ENCODE peak calls at places on chromosomes 4 and X, in ten cellular contexts. S is IMR-90, Z is heart right ventricle, P is HCT116, L is A549, M is thoracic aorta, F is cardiac muscle cell, V is dorsolateral prefrontal cortex, H is left lung, W is thyroid gland. I is an unnamed sample.

GRCh38 chr4:113278324-113278934 is 229.0 kb downstream of the ANK2 start:
- DNase-seq in S (peak), Z (peak), P (peak), L (peak), M (no peak), F (peak), V (peak), H (no peak), W (peak), I (no peak)

GRCh38 chrX:70231666-70232065 is 2.8 kb upstream of the AWAT1 start:
- DNase-seq in S (no peak), Z (no peak), P (no peak), L (no peak), M (no peak), F (peak), V (no peak), H (no peak), W (no peak), I (no peak)

GRCh38 chr4:38223801-38224236 is 263.6 kb downstream of the PTTG2 start:
- DNase-seq in S (no peak), Z (no peak), P (no peak), L (no peak), M (no peak), F (no peak), V (peak), H (no peak), W (no peak), I (no peak)

GRCh38 chrX:129360175-129360574 is 163.1 kb downstream of the SMARCA1 start:
- DNase-seq in S (peak), Z (no peak), P (peak), L (peak), M (no peak), F (peak), V (no peak), H (no peak), W (peak), I (peak)

GRCh38 chr4:82499705-82500104 is 62.1 kb downstream of the TMEM150C start:
- DNase-seq in S (no peak), Z (no peak), P (no peak), L (no peak), M (no peak), F (no peak), V (no peak), H (no peak), W (no peak), I (no peak)

GRCh38 chr4:57148177-57148576 is 38.0 kb upstream of the IGFBP7 start:
- DNase-seq in S (no peak), Z (no peak), P (no peak), L (no peak), M (no peak), F (no peak), V (no peak), H (no peak), W (no peak), I (no peak)

GRCh38 chrX:39150621-39151020 is 349.4 kb downstream of the MID1IP1 start:
- DNase-seq in S (no peak), Z (no peak), P (no peak), L (no peak), M (no peak), F (no peak), V (no peak), H (no peak), W (no peak), I (no peak)

GRCh38 chr4:126647756-126648396 is 984.9 kb upstream of the INTU start:
- DNase-seq in S (peak), Z (no peak), P (no peak), L (no peak), M (no peak), F (no peak), V (no peak), H (no peak), W (peak), I (no peak)

GRCh38 chr4:25905371-25905770 is 8.6 kb upstream of the SMIM20 start:
- DNase-seq in S (no peak), Z (no peak), P (no peak), L (no peak), M (no peak), F (no peak), V (no peak), H (no peak), W (no peak), I (no peak)

GRCh38 chrX:153408871-153409351 is 2.4 kb upstream of the ZFP92 start:
- DNase-seq in S (no peak), Z (no peak), P (no peak), L (no peak), M (no peak), F (no peak), V (no peak), H (no peak), W (no peak), I (no peak)

GRCh38 chr4:158193171-158193749 is 17.0 kb upstream of the TMEM144 start:
- DNase-seq in S (peak), Z (no peak), P (peak), L (peak), M (no peak), F (peak), V (no peak), H (no peak), W (no peak), I (no peak)

GRCh38 chrX:21986596-21986995 is 45.5 kb upstream of the PHEX start:
- DNase-seq in S (peak), Z (no peak), P (no peak), L (no peak), M (no peak), F (no peak), V (no peak), H (no peak), W (no peak), I (no peak)

GRCh38 chr4:54384563-54384962 is 155.5 kb downstream of the PDGFRA start:
- DNase-seq in S (peak), Z (no peak), P (peak), L (no peak), M (no peak), F (peak), V (peak), H (no peak), W (peak), I (no peak)

GRCh38 chr4:6199344-6199921 is 916 bp downstream of the JAKMIP1 start:
- DNase-seq in S (no peak), Z (no peak), P (no peak), L (no peak), M (no peak), F (peak), V (peak), H (peak), W (no peak), I (no peak)

GRCh38 chr4:150573534-150573933 is 8.4 kb upstream of the MAB21L2 start:
- DNase-seq in S (peak), Z (no peak), P (no peak), L (no peak), M (no peak), F (no peak), V (no peak), H (no peak), W (no peak), I (no peak)

GRCh38 chr4:57214654-57215411 is 104.6 kb upstream of the IGFBP7 start:
- DNase-seq in S (no peak), Z (no peak), P (no peak), L (no peak), M (no peak), F (no peak), V (no peak), H (no peak), W (no peak), I (no peak)

GRCh38 chr4:142035556-142035955 is 399.2 kb downstream of the IL15 start:
- DNase-seq in S (peak), Z (no peak), P (no peak), L (no peak), M (no peak), F (no peak), V (no peak), H (no peak), W (no peak), I (no peak)

GRCh38 chr4:37441231-37442061 is 196.9 kb downstream of the NWD2 start:
- DNase-seq in S (no peak), Z (no peak), P (peak), L (no peak), M (no peak), F (no peak), V (no peak), H (no peak), W (no peak), I (no peak)

GRCh38 chr4:90841676-90842075 is 714.5 kb downstream of the CCSER1 start:
- DNase-seq in S (no peak), Z (no peak), P (no peak), L (no peak), M (no peak), F (no peak), V (no peak), H (no peak), W (no peak), I (no peak)

GRCh38 chrX:23525531-23525930 is 141.8 kb upstream of the PRDX4 start:
- DNase-seq in S (no peak), Z (no peak), P (no peak), L (no peak), M (no peak), F (no peak), V (no peak), H (no peak), W (no peak), I (no peak)

GRCh38 chrX:23327104-23327503 is 7.5 kb upstream of the PTCHD1 start:
- DNase-seq in S (no peak), Z (no peak), P (no peak), L (no peak), M (no peak), F (peak), V (no peak), H (no peak), W (no peak), I (no peak)

GRCh38 chr4:110622841-110623709 is at the start of gene PITX2:
- DNase-seq in S (peak), Z (peak), P (peak), L (no peak), M (no peak), F (peak), V (no peak), H (peak), W (peak), I (no peak)

GRCh38 chr4:111228396-111228795 is 605.5 kb upstream of the PITX2 start:
- DNase-seq in S (peak), Z (no peak), P (no peak), L (no peak), M (no peak), F (no peak), V (no peak), H (no peak), W (no peak), I (no peak)

GRCh38 chrX:3820170-3820569 is 106.7 kb upstream of the PRKX start:
- DNase-seq in S (peak), Z (no peak), P (no peak), L (no peak), M (no peak), F (no peak), V (no peak), H (no peak), W (no peak), I (no peak)

GRCh38 chrX:100484971-100485370 is 74.9 kb upstream of the PCDH19 start:
- DNase-seq in S (no peak), Z (no peak), P (no peak), L (no peak), M (no peak), F (no peak), V (no peak), H (no peak), W (no peak), I (no peak)

GRCh38 chr4:110510955-110511544 is 35.1 kb downstream of the ENPEP start:
- DNase-seq in S (peak), Z (no peak), P (peak), L (peak), M (no peak), F (peak), V (no peak), H (no peak), W (no peak), I (no peak)

GRCh38 chr4:127162741-127163140 is 470.0 kb upstream of the INTU start:
- DNase-seq in S (peak), Z (no peak), P (no peak), L (no peak), M (no peak), F (no peak), V (no peak), H (no peak), W (no peak), I (no peak)

GRCh38 chr4:1964443-1964842 is 44.3 kb downstream of the NELFA start:
- DNase-seq in S (no peak), Z (no peak), P (no peak), L (no peak), M (no peak), F (peak), V (no peak), H (no peak), W (no peak), I (no peak)

GRCh38 chr4:78551420-78552351 is at the start of gene ANXA3:
- DNase-seq in S (no peak), Z (peak), P (no peak), L (peak), M (no peak), F (peak), V (peak), H (peak), W (peak), I (no peak)

GRCh38 chrX:20530319-20530979 is 263.7 kb upstream of the RPS6KA3 start:
- DNase-seq in S (peak), Z (no peak), P (peak), L (peak), M (no peak), F (peak), V (peak), H (no peak), W (peak), I (peak)

DNA sequence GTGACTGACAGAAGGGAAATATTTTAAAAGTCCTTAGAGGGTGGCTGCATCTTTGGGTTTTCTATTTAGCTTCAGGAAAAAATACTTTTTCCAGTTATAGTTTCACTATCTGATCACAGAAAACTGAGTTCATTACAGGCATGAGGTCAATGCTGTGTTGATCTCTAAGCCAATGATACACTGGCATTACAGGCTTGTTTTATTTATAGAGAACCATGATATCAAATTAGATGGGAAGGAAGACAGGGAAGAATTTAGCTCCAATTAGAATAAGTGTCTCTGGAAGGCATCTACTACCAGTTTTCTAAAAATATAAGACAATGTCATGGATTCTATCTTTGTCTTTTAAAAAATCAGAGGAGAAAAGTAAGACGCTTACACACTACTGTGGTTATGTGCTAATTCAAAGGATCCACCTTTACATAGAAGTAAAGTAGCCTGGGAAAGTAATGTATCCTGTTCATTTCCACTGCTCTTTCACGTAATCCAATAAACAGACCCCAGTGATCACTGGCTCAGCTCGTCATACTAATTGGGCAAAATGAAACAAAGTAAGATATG is 344.5 kb upstream of the PPARGC1A start:
- DNase-seq in S (no peak), Z (no peak), P (no peak), L (no peak), M (no peak), F (no peak), V (no peak), H (no peak), W (no peak), I (no peak)
- H3K27ac ChIP-seq in S (no peak), Z (peak), P (no peak), L (no peak), M (no peak), F (no peak), V (no peak), H (no peak), W (no peak), I (no peak)

GRCh38 chr4:123127218-123127617 is 204.8 kb upstream of the NUDT6 start:
- DNase-seq in S (peak), Z (no peak), P (no peak), L (no peak), M (no peak), F (no peak), V (no peak), H (no peak), W (no peak), I (no peak)
- TF ChIP-seq CTCF in S (peak), Z (peak), P (no peak), L (peak), M (peak), F (peak), V (peak), H (peak), W (no peak), I (no peak)

DNA sequence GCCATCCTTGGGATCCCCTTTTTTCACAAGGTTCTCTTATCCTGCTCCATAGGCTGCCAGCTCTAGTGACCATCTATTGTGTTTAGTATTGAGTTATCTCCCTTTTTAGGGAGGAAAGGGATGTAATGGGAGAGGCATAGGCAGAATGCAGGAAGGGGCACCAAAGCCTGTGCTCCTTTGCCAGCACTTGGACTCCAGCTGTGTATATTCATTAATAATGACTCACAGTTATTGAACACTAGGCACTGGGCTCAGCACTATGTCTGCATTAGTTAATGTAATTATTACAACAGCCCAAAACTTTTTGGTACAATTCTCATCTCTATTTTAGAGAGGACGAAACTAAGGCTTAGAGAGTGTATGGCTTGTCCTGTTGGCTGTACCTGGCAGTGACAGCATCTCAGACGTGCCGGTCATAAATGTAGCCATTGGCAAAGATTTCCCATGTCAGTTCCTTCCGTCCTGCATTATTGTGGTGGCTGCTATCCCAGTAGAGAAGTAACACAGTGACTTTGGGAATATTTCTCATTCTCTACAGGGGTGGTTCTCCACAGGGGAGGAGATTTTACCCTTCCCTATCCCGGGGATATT is 90.3 kb downstream of the AFF1 start:
- DNase-seq in S (no peak), Z (no peak), P (no peak), L (no peak), M (no peak), F (no peak), V (no peak), H (no peak), W (no peak), I (no peak)
- H3K27ac ChIP-seq in S (no peak), Z (no peak), P (no peak), L (peak), M (peak), F (no peak), V (no peak), H (no peak), W (no peak), I (no peak)

GRCh38 chr4:179447308-179447707 is 2005.1 kb upstream of the AGA start:
- DNase-seq in S (peak), Z (no peak), P (no peak), L (no peak), M (no peak), F (no peak), V (no peak), H (no peak), W (no peak), I (no peak)
- TF ChIP-seq CTCF in S (no peak), Z (no peak), P (no peak), L (no peak), M (no peak), F (no peak), V (no peak), H (no peak), W (no peak), I (no peak)

DNA sequence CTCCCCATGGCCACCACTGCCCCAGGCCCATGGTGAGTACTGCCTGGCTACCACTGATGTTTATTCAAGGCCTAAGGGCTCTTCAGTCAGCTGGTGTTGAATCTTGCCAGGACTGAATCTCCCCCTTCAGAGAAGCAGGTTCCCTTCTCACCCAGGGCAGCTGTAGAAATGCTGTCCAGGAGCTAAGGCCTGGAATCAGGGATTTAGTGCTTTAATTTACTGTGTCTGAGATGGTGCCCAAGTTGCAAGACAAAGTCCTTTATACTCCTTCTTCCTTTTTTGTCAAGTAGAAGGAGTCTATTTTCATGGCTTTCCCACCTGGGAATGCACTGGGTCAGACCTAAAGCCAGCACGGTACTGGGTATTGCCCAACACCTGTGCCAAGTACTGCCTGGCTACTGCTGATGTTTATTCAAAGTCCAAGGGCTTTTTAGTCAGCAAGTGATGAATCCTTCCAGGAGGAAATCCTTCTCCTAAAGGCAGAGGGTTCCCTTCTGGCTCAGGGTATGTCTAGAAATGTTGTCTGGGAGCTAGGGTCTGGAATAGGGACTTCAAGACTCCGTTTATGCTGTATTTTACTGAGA is 117.6 kb upstream of the ATOH1 start:
- DNase-seq in S (no peak), Z (no peak), P (no peak), L (no peak), M (no peak), F (no peak), V (no peak), H (no peak), W (peak), I (no peak)
- H3K27ac ChIP-seq in S (no peak), Z (no peak), P (no peak), L (no peak), M (no peak), F (no peak), V (no peak), H (no peak), W (peak), I (no peak)

GRCh38 chr4:184432127-184432922 is 42.0 kb downstream of the IRF2 start:
- DNase-seq in S (no peak), Z (no peak), P (no peak), L (no peak), M (no peak), F (no peak), V (no peak), H (no peak), W (no peak), I (no peak)

GRCh38 chr4:184434496-184435066 is 39.8 kb downstream of the IRF2 start:
- DNase-seq in S (no peak), Z (no peak), P (no peak), L (no peak), M (no peak), F (no peak), V (no peak), H (no peak), W (no peak), I (no peak)

GRCh38 chr4:184434021-184434420 is 40.3 kb downstream of the IRF2 start:
- DNase-seq in S (no peak), Z (no peak), P (no peak), L (no peak), M (no peak), F (no peak), V (no peak), H (no peak), W (no peak), I (no peak)

GRCh38 chr4:184430163-184430562 is 44.2 kb downstream of the IRF2 start:
- DNase-seq in S (no peak), Z (no peak), P (no peak), L (no peak), M (no peak), F (no peak), V (no peak), H (no peak), W (no peak), I (no peak)

DNA sequence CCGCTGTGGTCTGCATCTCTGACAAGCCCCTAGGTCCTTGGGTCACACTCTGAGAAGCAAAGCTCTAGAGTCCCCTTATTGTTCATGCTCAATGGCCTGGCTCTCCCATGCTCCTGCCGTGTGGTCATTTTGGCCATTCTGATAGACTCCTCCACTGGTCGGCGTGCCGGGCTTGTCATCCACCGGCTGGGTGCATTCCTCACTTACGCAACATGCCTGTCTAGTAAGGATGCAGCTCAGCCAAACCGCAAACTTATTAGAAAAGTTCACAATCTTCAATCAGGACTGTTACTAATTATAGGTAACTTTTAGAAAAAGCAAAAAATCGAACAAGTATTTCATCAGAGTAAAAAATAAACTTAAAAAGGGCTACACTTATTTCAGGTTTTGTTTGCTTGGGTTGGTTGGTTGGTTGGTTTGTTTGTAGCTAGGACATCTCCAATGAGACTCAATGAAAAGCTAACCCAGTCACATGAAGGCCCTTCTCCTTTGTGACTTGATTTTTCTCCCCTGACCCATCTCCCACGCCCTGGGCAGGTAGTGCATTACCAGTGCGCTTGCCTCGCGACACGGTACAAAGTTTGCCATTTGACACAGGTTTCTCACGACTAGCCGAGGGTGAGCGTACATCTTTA is 41.0 kb downstream of the IRF2 start:
- DNase-seq in S (peak), Z (no peak), P (no peak), L (no peak), M (no peak), F (no peak), V (no peak), H (peak), W (no peak), I (no peak)
- TF ChIP-seq CTCF in S (no peak), Z (no peak), P (no peak), L (no peak), M (no peak), F (no peak), V (no peak), H (no peak), W (no peak), I (no peak)